ENCODE peak calls at places on chromosomes 6 and 20, in nine cellular contexts. U is COR-L47; Q is ecto neural progenitor cell; R is uterus; C is stimulated activated CD4-positive, alpha-beta T cell treated with anti-CD3 and anti-CD28 coated beads, Interleukin-1b, Interleukin-23, amount 100 ng/mL, for 4 hours; Z is aorta; V is coronary artery; K is pancreas; L is DMS 273 treated with DMSO at 0.1 percent for 48 hours. D is an unnamed sample.

GRCh38 chr6:121984956-121985355 is 414.5 kb upstream of the HSF2 start:
- DNase-seq in U (no peak), L (no peak), V (no peak), K (no peak), Q (peak), C (no peak), Z (no peak), R (no peak), D (no peak)

GRCh38 chr20:44002861-44003260 is 88.2 kb downstream of the TOX2 start:
- DNase-seq in U (no peak), C (no peak), V (no peak), L (no peak), R (no peak), Z (no peak), Q (no peak), K (no peak), D (no peak)

GRCh38 chr20:10505320-10506226 is 70.5 kb downstream of the SLX4IP start:
- DNase-seq in Z (no peak), L (no peak), R (peak), Q (no peak), V (no peak), U (no peak), K (no peak), C (no peak), D (peak)

GRCh38 chr20:46688151-46689081 is 828 bp downstream of the TP53RK start:
- DNase-seq in C (no peak), R (no peak), Z (no peak), U (no peak), L (no peak), K (no peak), Q (no peak), V (no peak), D (peak)

GRCh38 chr6:56767892-56768531 is 125.3 kb upstream of the DST start:
- DNase-seq in K (no peak), L (no peak), C (no peak), V (no peak), Q (no peak), R (no peak), Z (no peak), U (no peak), D (no peak)

GRCh38 chr6:148105695-148106094 is 236.9 kb upstream of the SASH1 start:
- DNase-seq in R (no peak), C (no peak), Q (no peak), L (no peak), V (no peak), U (no peak), K (no peak), Z (no peak), D (no peak)

GRCh38 chr6:111831408-111831807 is 41.8 kb downstream of the FYN start:
- DNase-seq in U (no peak), Z (no peak), Q (no peak), V (no peak), C (no peak), L (no peak), K (no peak), R (no peak), D (no peak)

GRCh38 chr6:30206799-30207618 is 6.2 kb downstream of the TRIM26 start:
- DNase-seq in L (no peak), Z (no peak), V (no peak), K (no peak), U (no peak), Q (peak), R (peak), C (no peak), D (no peak)

GRCh38 chr6:152748843-152749242 is 1.8 kb upstream of the VIP start:
- DNase-seq in L (no peak), U (no peak), Z (no peak), Q (no peak), R (no peak), K (no peak), V (no peak), C (no peak), D (peak)

GRCh38 chr6:85185977-85186376 is 263.9 kb upstream of the NT5E start:
- DNase-seq in C (no peak), R (no peak), Z (no peak), U (no peak), V (no peak), K (no peak), L (no peak), Q (no peak), D (no peak)

GRCh38 chr20:38726849-38727601 is 2.7 kb downstream of the SLC32A1 start:
- DNase-seq in Q (peak), R (no peak), Z (no peak), L (no peak), C (peak), U (no peak), V (no peak), K (no peak), D (no peak)

GRCh38 chr6:36692220-36692619 is 5.4 kb upstream of the RAB44 start:
- DNase-seq in V (no peak), R (no peak), L (no peak), Z (no peak), Q (no peak), U (no peak), K (no peak), C (no peak), D (no peak)

GRCh38 chr6:148416309-148416965 is 73.8 kb downstream of the SASH1 start:
- DNase-seq in Z (no peak), K (no peak), C (no peak), L (no peak), V (no peak), U (no peak), Q (no peak), R (no peak), D (no peak)

GRCh38 chr20:48690888-48691287 is 136.9 kb downstream of the PREX1 start:
- DNase-seq in V (no peak), Z (no peak), L (no peak), U (no peak), Q (no peak), C (no peak), K (no peak), R (no peak), D (peak)

GRCh38 chr6:36312854-36313627 is 23.6 kb downstream of the BNIP5 start:
- DNase-seq in Z (peak), U (no peak), Q (no peak), K (no peak), R (no peak), C (no peak), V (no peak), L (no peak), D (no peak)

GRCh38 chr6:144219056-144219685 is 66.0 kb upstream of the UTRN start:
- DNase-seq in K (no peak), V (no peak), R (no peak), C (no peak), Q (no peak), Z (no peak), U (peak), L (peak), D (peak)

GRCh38 chr6:144176043-144176442 is 25.7 kb downstream of the STX11 start:
- DNase-seq in K (no peak), V (no peak), R (no peak), U (no peak), L (no peak), Q (no peak), Z (no peak), C (no peak), D (no peak)

GRCh38 chr20:18224968-18225568 is 63.3 kb upstream of the ZNF133 start:
- DNase-seq in C (no peak), R (no peak), V (no peak), K (peak), Q (peak), L (peak), Z (peak), U (no peak), D (no peak)

GRCh38 chr6:116783852-116784251 is 18.3 kb upstream of the FAM162B start:
- DNase-seq in Q (no peak), V (no peak), Z (no peak), R (no peak), U (no peak), C (no peak), K (no peak), L (no peak), D (no peak)

GRCh38 chr6:25136879-25137278 is 142.3 kb upstream of the CARMIL1 start:
- DNase-seq in U (no peak), L (no peak), V (no peak), Z (no peak), C (no peak), K (no peak), R (peak), Q (no peak), D (no peak)

GRCh38 chr6:170160031-170160627 is 130.7 kb downstream of the DLL1 start:
- DNase-seq in Q (no peak), V (no peak), K (no peak), L (no peak), Z (no peak), U (no peak), R (no peak), C (no peak), D (peak)

GRCh38 chr6:156796627-156797026 is 19.4 kb downstream of the ARID1B start:
- DNase-seq in V (no peak), Q (no peak), C (no peak), L (no peak), R (no peak), U (no peak), Z (no peak), K (no peak), D (no peak)

GRCh38 chr6:43297644-43298564 is at the start of gene SLC22A7:
- DNase-seq in L (no peak), R (no peak), U (no peak), V (no peak), Q (no peak), K (peak), C (no peak), Z (no peak), D (no peak)

GRCh38 chr6:33668914-33669313 is 42.6 kb downstream of the UQCC2 start:
- DNase-seq in Z (no peak), R (no peak), L (no peak), C (peak), Q (no peak), V (no peak), U (no peak), K (no peak), D (no peak)

GRCh38 chr20:53914091-53914860 is 156.1 kb downstream of the BCAS1 start:
- DNase-seq in R (no peak), K (peak), V (peak), C (no peak), L (no peak), Z (no peak), U (no peak), Q (no peak), D (no peak)

GRCh38 chr20:56247954-56248782 is at the start of gene MC3R:
- DNase-seq in R (no peak), U (peak), K (peak), C (peak), Q (peak), Z (no peak), L (no peak), V (no peak), D (peak)

GRCh38 chr6:105164418-105164817 is 15.4 kb downstream of the POPDC3 start:
- DNase-seq in K (no peak), L (peak), V (no peak), C (no peak), U (peak), Z (no peak), Q (no peak), R (no peak), D (no peak)

GRCh38 chr6:14316911-14317535 is 199.5 kb downstream of the CD83 start:
- DNase-seq in C (no peak), Z (no peak), K (no peak), V (no peak), U (peak), R (no peak), Q (no peak), L (no peak), D (no peak)

GRCh38 chr20:57033994-57034393 is 232.4 kb downstream of the BMP7 start:
- DNase-seq in C (no peak), Z (no peak), L (no peak), K (no peak), R (no peak), Q (no peak), V (no peak), U (no peak), D (no peak)

GRCh38 chr6:75347797-75348610 is 63.4 kb upstream of the TMEM30A start:
- DNase-seq in R (no peak), C (no peak), Q (no peak), K (no peak), U (no peak), L (no peak), Z (no peak), V (no peak), D (no peak)

GRCh38 chr20:48827880-48828733 is at the start of gene PREX1:
- DNase-seq in U (peak), Z (peak), V (peak), L (peak), C (peak), K (peak), R (peak), Q (peak), D (peak)

GRCh38 chr20:15945301-15945700 is 627.9 kb downstream of the KIF16B start:
- DNase-seq in C (no peak), K (no peak), U (no peak), L (no peak), Z (no peak), Q (no peak), V (no peak), R (no peak), D (no peak)

GRCh38 chr20:31606928-31607639 is 2.0 kb downstream of the ID1 start:
- DNase-seq in V (no peak), L (peak), Z (no peak), R (no peak), K (no peak), U (peak), Q (peak), C (no peak), D (peak)

D was measured in NCI-H1105 treated with DMSO at 0.1 percent for 48 hours.